ENCODE peak calls at places on chromosomes 16 and 17, in seven cellular contexts. W, P, L, A, J, R and V are unnamed samples.

GRCh38 chr17:50015146-50015545 is 20.1 kb upstream of the DLX3 start:
- DNase-seq in W (no peak), P (no peak), L (no peak), A (no peak), J (no peak), R (no peak), V (no peak)

GRCh38 chr17:16286947-16287562 is 66.2 kb downstream of the CENPV start:
- DNase-seq in W (no peak), P (no peak), L (no peak), A (no peak), J (no peak), R (peak), V (no peak)

GRCh38 chr17:72182256-72182890 is 61.6 kb downstream of the SOX9 start:
- DNase-seq in W (peak), P (no peak), L (no peak), A (no peak), J (no peak), R (no peak), V (no peak)

GRCh38 chr17:28145348-28145747 is 102.9 kb downstream of the NLK start:
- DNase-seq in W (no peak), P (no peak), L (peak), A (no peak), J (no peak), R (peak), V (no peak)

GRCh38 chr17:17546399-17547185 is 44.9 kb downstream of the PEMT start:
- DNase-seq in W (no peak), P (no peak), L (peak), A (no peak), J (no peak), R (no peak), V (no peak)

GRCh38 chr17:40284085-40284713 is 3.5 kb upstream of the CDC6 start:
- DNase-seq in W (no peak), P (no peak), L (peak), A (no peak), J (no peak), R (peak), V (no peak)

GRCh38 chr17:8430966-8431365 is 4.7 kb upstream of the NDEL1 start:
- DNase-seq in W (no peak), P (no peak), L (no peak), A (no peak), J (no peak), R (no peak), V (peak)

GRCh38 chr16:69365901-69366300 is 14.3 kb upstream of the TMED6 start:
- DNase-seq in W (no peak), P (no peak), L (no peak), A (no peak), J (no peak), R (no peak), V (no peak)

GRCh38 chr17:2996938-2997670 is 66.3 kb downstream of the OR1D5 start:
- DNase-seq in W (no peak), P (no peak), L (no peak), A (no peak), J (no peak), R (no peak), V (peak)

GRCh38 chr16:16127469-16128116 is 95.7 kb downstream of the ABCC6 start:
- DNase-seq in W (peak), P (peak), L (peak), A (peak), J (peak), R (peak), V (peak)

GRCh38 chr16:1775846-1776671 is 3.1 kb upstream of the MRPS34 start:
- DNase-seq in W (no peak), P (no peak), L (peak), A (no peak), J (no peak), R (no peak), V (no peak)

GRCh38 chr17:42329025-42329976 is 41.0 kb downstream of the STAT5A start:
- DNase-seq in W (no peak), P (peak), L (no peak), A (no peak), J (no peak), R (peak), V (no peak)

GRCh38 chr16:8391219-8391757 is 199.0 kb downstream of the TMEM114 start:
- DNase-seq in W (no peak), P (no peak), L (no peak), A (no peak), J (no peak), R (no peak), V (no peak)

GRCh38 chr16:85970712-85971220 is 71.8 kb downstream of the IRF8 start:
- DNase-seq in W (no peak), P (no peak), L (no peak), A (no peak), J (no peak), R (no peak), V (no peak)

GRCh38 chr17:45441536-45442310 is 9.1 kb upstream of the ARHGAP27 start:
- DNase-seq in W (no peak), P (no peak), L (no peak), A (no peak), J (no peak), R (no peak), V (no peak)

GRCh38 chr17:79982986-79983385 is 52.7 kb downstream of the TBC1D16 start:
- DNase-seq in W (no peak), P (no peak), L (no peak), A (no peak), J (no peak), R (no peak), V (peak)

GRCh38 chr17:43627657-43628650 is 33.8 kb downstream of the MEOX1 start:
- DNase-seq in W (no peak), P (no peak), L (no peak), A (no peak), J (no peak), R (no peak), V (peak)

GRCh38 chr17:32269377-32269776 is 3.7 kb downstream of the RHBDL3 start:
- DNase-seq in W (no peak), P (no peak), L (no peak), A (no peak), J (no peak), R (no peak), V (no peak)

GRCh38 chr17:42541041-42541833 is 5.2 kb downstream of the NAGLU start:
- DNase-seq in W (no peak), P (no peak), L (no peak), A (no peak), J (no peak), R (no peak), V (no peak)